ENCODE peak calls at places on chromosomes 4 and X, in seven cellular contexts. A is sigmoid colon, V is COR-L47, W is endothelial cell, O is GM04503, Q is ELF-1, P is NCI-H1092 treated with DMSO at 0.1 percent for 48 hours. G is an unnamed sample.

GRCh38 chrX:145910017-145910416 is 92.4 kb downstream of the SLITRK2 start:
- DNase-seq in A (no peak), V (no peak), W (no peak), O (no peak), Q (no peak), P (peak; percentile 21), G (no peak)

GRCh38 chr4:31089815-31090214 is 369.6 kb downstream of the PCDH7 start:
- DNase-seq in A (no peak), V (peak; percentile 71), W (no peak), O (no peak), Q (no peak), P (peak; percentile 91), G (no peak)

GRCh38 chr4:27594917-27595316 is 734.3 kb downstream of the STIM2 start:
- DNase-seq in A (no peak), V (peak; percentile 45), W (no peak), O (no peak), Q (no peak), P (no peak), G (no peak)

GRCh38 chr4:76430519-76431388 is 4.3 kb upstream of the SHROOM3 start:
- DNase-seq in A (no peak), V (peak; percentile 37), W (no peak), O (peak; percentile 13), Q (peak; percentile 39), P (peak; percentile 35), G (no peak)

GRCh38 chrX:134537179-134537945 is 77.4 kb downstream of the HPRT1 start:
- DNase-seq in A (no peak), V (no peak), W (no peak), O (peak; percentile 67), Q (peak; percentile 67), P (no peak), G (no peak)

GRCh38 chr4:14524236-14524635 is 478.0 kb upstream of the CPEB2 start:
- DNase-seq in A (no peak), V (no peak), W (no peak), O (no peak), Q (no peak), P (no peak), G (no peak)

GRCh38 chrX:18098704-18099103 is 122.0 kb downstream of the BEND2 start:
- DNase-seq in A (no peak), V (no peak), W (no peak), O (no peak), Q (peak; percentile 82), P (no peak), G (no peak)

GRCh38 chr4:138734746-138735145 is 280.8 kb upstream of the NOCT start:
- DNase-seq in A (no peak), V (no peak), W (no peak), O (no peak), Q (no peak), P (no peak), G (no peak)

GRCh38 chr4:149158852-149159251 is 656.8 kb downstream of the IQCM start:
- DNase-seq in A (no peak), V (no peak), W (no peak), O (no peak), Q (no peak), P (no peak), G (no peak)

GRCh38 chrX:39953879-39954278 is 143.9 kb downstream of the BCOR start:
- DNase-seq in A (peak; percentile 87), V (peak; percentile 62), W (no peak), O (no peak), Q (peak; percentile 64), P (peak; percentile 52), G (no peak)

GRCh38 chrX:136064661-136065043 is 79.4 kb downstream of the SLC9A6 start:
- DNase-seq in A (no peak), V (no peak), W (no peak), O (no peak), Q (no peak), P (no peak), G (no peak)

GRCh38 chr4:25667931-25668557 is 12.4 kb downstream of the SLC34A2 start:
- DNase-seq in A (no peak), V (no peak), W (no peak), O (no peak), Q (peak; percentile 73), P (no peak), G (no peak)

GRCh38 chr4:134632056-134632455 is 430.5 kb upstream of the PABPC4L start:
- DNase-seq in A (no peak), V (no peak), W (no peak), O (no peak), Q (no peak), P (no peak), G (no peak)

GRCh38 chrX:49627030-49627777 is 28.4 kb downstream of the GAGE1 start:
- DNase-seq in A (no peak), V (no peak), W (no peak), O (no peak), Q (peak; percentile 82), P (no peak), G (no peak)

GRCh38 chrX:44462851-44463250 is 79.8 kb downstream of the FUNDC1 start:
- DNase-seq in A (no peak), V (no peak), W (no peak), O (no peak), Q (no peak), P (no peak), G (no peak)

GRCh38 chr4:23966720-23967119 is 76.9 kb upstream of the PPARGC1A start:
- DNase-seq in A (no peak), V (no peak), W (no peak), O (no peak), Q (peak; percentile 16), P (peak; percentile 9), G (no peak)

GRCh38 chr4:177033130-177033529 is 240.4 kb upstream of the VEGFC start:
- DNase-seq in A (no peak), V (no peak), W (no peak), O (no peak), Q (no peak), P (no peak), G (no peak)

GRCh38 chr4:1171306-1172227 is 816 bp downstream of the SPON2 start:
- DNase-seq in A (peak; percentile 71), V (peak; percentile 7), W (no peak), O (no peak), Q (peak; percentile 47), P (peak; percentile 6), G (peak; percentile 66)

GRCh38 chrX:139126493-139126892 is 404.0 kb upstream of the F9 start:
- DNase-seq in A (no peak), V (no peak), W (peak; percentile 36), O (no peak), Q (peak; percentile 78), P (peak; percentile 18), G (peak; percentile 12)

GRCh38 chr4:88177981-88178632 is 19.7 kb upstream of the ABCG2 start:
- DNase-seq in A (no peak), V (no peak), W (no peak), O (peak; percentile 28), Q (peak; percentile 95), P (no peak), G (no peak)

GRCh38 chrX:22135171-22135711 is 103.1 kb downstream of the PHEX start:
- DNase-seq in A (no peak), V (no peak), W (no peak), O (no peak), Q (peak; percentile 67), P (no peak), G (no peak)

GRCh38 chr4:36337665-36338064 is 56.2 kb downstream of the DTHD1 start:
- DNase-seq in A (no peak), V (no peak), W (no peak), O (no peak), Q (no peak), P (no peak), G (no peak)

GRCh38 chr4:38119663-38120374 is 159.6 kb downstream of the PTTG2 start:
- DNase-seq in A (no peak), V (peak; percentile 6), W (no peak), O (no peak), Q (peak; percentile 47), P (peak; percentile 11), G (peak; percentile 62)

GRCh38 chr4:148573284-148573683 is 131.1 kb upstream of the NR3C2 start:
- DNase-seq in A (no peak), V (no peak), W (no peak), O (no peak), Q (no peak), P (no peak), G (no peak)

GRCh38 chrX:132664273-132664672 is 175.4 kb upstream of the MBNL3 start:
- DNase-seq in A (no peak), V (no peak), W (no peak), O (no peak), Q (no peak), P (no peak), G (no peak)

GRCh38 chr4:129839687-129840086 is 743.7 kb downstream of the C4orf33 start:
- DNase-seq in A (no peak), V (no peak), W (no peak), O (no peak), Q (no peak), P (no peak), G (no peak)

GRCh38 chr4:122787940-122788339 is 38.7 kb upstream of the FGF2 start:
- DNase-seq in A (no peak), V (no peak), W (no peak), O (no peak), Q (peak; percentile 47), P (no peak), G (no peak)

GRCh38 chr4:176789955-176790354 is 2.8 kb downstream of the VEGFC start:
- DNase-seq in A (no peak), V (peak; percentile 26), W (peak; percentile 6), O (peak; percentile 78), Q (no peak), P (no peak), G (no peak)